ENCODE peak calls at places on chromosomes 4 and X, in four cellular contexts. Y, C, K and M are unnamed samples.

GRCh38 chr4:172707622-172708021 is 461.0 kb upstream of the GALNT7 start:
- DNase-seq in C (no peak), Y (no peak), K (no peak), M (no peak)

GRCh38 chrX:70079870-70080269 is 17.6 kb downstream of the OTUD6A start:
- DNase-seq in Y (no peak), K (no peak), C (no peak), M (no peak)

GRCh38 chr4:168666531-168666930 is 169.7 kb downstream of the PALLD start:
- DNase-seq in C (no peak), Y (no peak), K (no peak), M (no peak)

GRCh38 chrX:48617542-48618340 is 20.4 kb downstream of the WDR13 start:
- DNase-seq in Y (no peak), K (peak; percentile 41), C (no peak), M (no peak)

GRCh38 chrX:150256297-150256650 is 106.8 kb upstream of the MAMLD1 start:
- DNase-seq in Y (no peak), C (no peak), K (no peak), M (no peak)

GRCh38 chrX:9770319-9770718 is 4.7 kb upstream of the GPR143 start:
- DNase-seq in K (no peak), Y (no peak), C (no peak), M (no peak)

GRCh38 chrX:50432760-50433377 is 37.8 kb downstream of the DGKK start:
- DNase-seq in Y (peak; percentile 29), K (no peak), C (peak; percentile 93), M (no peak)

GRCh38 chr4:157572291-157572690 is 351.8 kb downstream of the GRIA2 start:
- DNase-seq in C (no peak), Y (no peak), K (no peak), M (no peak)

GRCh38 chrX:10514891-10515290 is 105.5 kb downstream of the MID1 start:
- DNase-seq in K (no peak), C (no peak), Y (no peak), M (no peak)

GRCh38 chr4:4502694-4503311 is 39.0 kb downstream of the STX18 start:
- DNase-seq in K (no peak), Y (no peak), C (no peak), M (no peak)

GRCh38 chr4:7691992-7692391 is 247.7 kb downstream of the AFAP1 start:
- DNase-seq in K (no peak), Y (no peak), C (no peak), M (no peak)

GRCh38 chr4:7693711-7694110 is 245.9 kb downstream of the AFAP1 start:
- DNase-seq in Y (no peak), C (no peak), K (no peak), M (no peak)

GRCh38 chr4:7692451-7693236 is 247.0 kb downstream of the AFAP1 start:
- DNase-seq in C (no peak), Y (no peak), K (no peak), M (no peak)

GRCh38 chr4:7693237-7693608 is 246.4 kb downstream of the AFAP1 start:
- DNase-seq in C (no peak), K (no peak), Y (no peak), M (no peak)

DNA sequence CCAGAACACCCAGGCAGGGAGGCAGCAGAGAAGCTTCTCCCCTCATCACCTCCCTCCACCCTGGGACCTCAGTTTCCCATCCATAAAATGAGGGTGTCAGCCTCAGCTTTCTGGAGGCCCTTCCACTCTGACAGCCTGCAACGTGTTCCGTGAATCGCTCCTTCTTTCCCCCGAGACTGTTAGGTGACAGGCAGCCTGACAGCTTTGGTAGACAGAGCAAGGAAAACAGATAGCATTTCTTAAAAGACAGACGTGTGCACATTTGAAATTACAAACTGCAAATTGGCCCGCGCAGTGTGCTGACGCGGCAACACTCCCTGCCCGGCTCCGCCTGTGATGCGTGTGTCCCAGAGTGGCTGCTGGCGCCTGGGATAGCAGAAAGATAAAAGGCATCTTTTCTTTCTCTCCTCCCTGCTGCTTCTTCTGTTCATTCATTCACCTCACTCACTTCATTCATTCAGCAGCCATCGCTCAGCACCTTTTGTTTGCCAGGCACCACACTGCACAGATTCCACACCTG is 245.3 kb downstream of the AFAP1 start:
- DNase-seq in Y (no peak), C (no peak), K (no peak), M (no peak)
- TF ChIP-seq MAFK in Y (no peak), C (peak; percentile 5), K (no peak), M (no peak)

GRCh38 chr4:121373841-121374240 is 7.0 kb downstream of the QRFPR start:
- DNase-seq in Y (no peak), C (no peak), K (no peak), M (no peak)

GRCh38 chr4:121376541-121376940 is 4.3 kb downstream of the QRFPR start:
- DNase-seq in K (no peak), Y (no peak), C (no peak), M (no peak)

GRCh38 chr4:121376097-121376496 is 4.7 kb downstream of the QRFPR start:
- DNase-seq in C (no peak), K (no peak), Y (no peak), M (no peak)

GRCh38 chr4:121377065-121377464 is 3.8 kb downstream of the QRFPR start:
- DNase-seq in Y (no peak), K (no peak), C (no peak), M (no peak)

DNA sequence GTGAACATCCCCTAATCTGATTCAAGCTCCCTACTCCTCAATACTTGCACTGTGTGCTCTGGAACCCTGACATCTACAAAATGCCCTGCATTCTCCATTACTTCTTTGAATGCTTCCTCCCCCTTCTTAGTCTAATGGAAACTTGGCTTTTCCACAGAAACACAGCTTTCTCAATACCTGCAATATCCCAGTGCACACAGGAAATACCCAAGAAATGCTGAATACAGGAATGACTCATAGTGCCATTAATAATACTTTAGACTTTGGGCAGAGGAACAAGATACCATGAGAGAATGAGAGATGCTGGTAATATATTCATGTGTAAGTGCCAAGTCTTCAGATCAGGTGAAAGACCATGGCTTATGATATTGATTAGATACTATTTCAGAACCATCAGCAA is 5.6 kb downstream of the QRFPR start:
- DNase-seq in Y (no peak), C (no peak), K (no peak), M (no peak)
- TF ChIP-seq RNF2 in Y (no peak), C (no peak), K (no peak), M (no peak)

DNA sequence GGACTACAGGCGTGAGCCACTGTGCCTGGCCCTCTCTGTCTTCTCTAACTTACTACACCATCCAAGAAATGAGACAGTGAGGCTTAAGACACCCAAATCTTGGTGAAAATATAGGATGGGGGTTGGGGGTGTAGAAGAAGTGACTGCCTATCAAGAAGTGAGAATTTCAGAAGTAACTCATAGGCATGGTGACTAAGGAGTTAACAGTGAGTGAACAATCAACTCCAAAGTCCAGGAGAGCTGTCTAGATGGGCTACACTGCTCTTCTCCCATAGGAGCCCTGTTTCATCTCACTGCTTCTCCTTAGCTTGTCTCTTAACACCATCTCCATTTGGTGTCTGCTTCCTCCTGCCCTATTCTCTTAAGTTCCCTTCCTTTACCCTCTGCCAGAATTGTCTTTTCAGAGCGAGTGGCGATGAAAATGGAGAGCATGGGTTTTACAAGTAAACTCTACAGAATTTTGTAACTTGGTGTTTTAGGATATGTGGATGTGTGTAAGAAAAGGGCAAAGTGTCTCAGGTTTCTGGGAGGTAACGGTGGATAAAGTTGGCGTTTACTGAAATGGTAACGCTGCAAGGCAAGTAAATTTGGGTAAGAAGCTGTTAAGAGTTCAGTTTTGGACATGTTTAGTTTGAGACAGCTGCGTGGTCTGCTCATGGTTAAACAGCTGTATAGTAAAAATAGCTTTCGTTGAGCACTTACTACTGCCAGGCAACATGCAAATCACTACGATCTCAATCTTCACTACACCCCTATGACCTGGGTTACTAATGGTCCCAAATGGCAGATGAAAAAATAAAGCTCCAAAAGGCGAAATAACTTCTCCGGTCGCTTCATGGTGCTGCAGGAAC is 22.5 kb downstream of the FABP2 start:
- DNase-seq in C (peak; percentile 54), K (peak; percentile 10), Y (no peak), M (peak; percentile 14)
- TF ChIP-seq MAFK in C (no peak), K (no peak), Y (no peak), M (no peak)

GRCh38 chr4:181202249-181202648 is 1041.0 kb upstream of the TENM3 start:
- DNase-seq in Y (no peak), K (no peak), C (peak; percentile 5), M (no peak)
- TF ChIP-seq RNF2 in Y (no peak), K (no peak), C (no peak), M (no peak)

GRCh38 chr4:32268949-32269348 is 1548.8 kb downstream of the PCDH7 start:
- DNase-seq in Y (no peak), C (no peak), K (no peak), M (no peak)
- TF ChIP-seq MAFK in Y (no peak), C (no peak), K (no peak), M (no peak)

DNA sequence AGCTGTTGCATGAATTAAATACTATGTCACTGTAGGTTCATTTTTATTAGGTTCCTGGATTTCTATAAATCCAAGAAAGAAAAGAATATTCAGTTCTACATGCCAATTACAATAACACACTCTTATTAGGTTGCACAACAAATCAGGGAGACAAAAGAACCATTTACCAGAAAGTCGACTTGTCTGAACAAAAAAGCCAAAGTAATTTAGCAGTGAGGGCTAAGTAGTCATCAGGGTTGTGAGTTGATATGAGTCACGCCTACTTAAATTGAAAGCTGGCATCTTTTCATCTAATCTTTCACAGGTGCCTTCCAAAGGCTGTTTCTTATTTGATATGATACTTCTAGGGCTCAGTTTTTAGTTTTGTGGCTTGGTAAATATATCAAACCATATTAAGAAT is 25.4 kb upstream of the GNRHR start:
- DNase-seq in C (no peak), Y (no peak), K (no peak), M (no peak)
- TF ChIP-seq RNF2 in C (no peak), Y (no peak), K (no peak), M (no peak)

DNA sequence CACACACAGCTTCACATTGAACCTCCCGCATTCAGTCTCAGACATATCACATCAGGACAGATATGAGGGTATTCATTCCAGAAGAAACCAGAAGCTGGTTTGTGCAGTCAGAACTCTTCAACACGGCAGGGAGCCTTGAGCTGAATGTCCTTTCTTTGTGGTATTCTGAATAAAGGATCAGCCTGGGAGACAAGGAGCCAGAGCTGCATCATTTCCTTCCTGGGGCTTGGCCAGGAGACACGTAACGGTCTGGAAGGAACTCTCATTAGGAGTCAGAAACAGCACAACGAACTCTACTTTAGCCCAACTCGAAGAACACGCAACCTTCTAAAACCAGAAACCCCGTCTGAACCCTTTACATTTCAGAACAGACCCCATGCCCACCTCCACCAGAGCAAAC is 46.4 kb downstream of the KDR start:
- DNase-seq in K (no peak), C (no peak), Y (no peak), M (no peak)
- TF ChIP-seq MAFK in K (no peak), C (no peak), Y (no peak), M (no peak)

GRCh38 chr4:78618426-78618825 is 66.9 kb downstream of the ANXA3 start:
- DNase-seq in C (no peak), Y (no peak), K (no peak), M (no peak)
- TF ChIP-seq RNF2 in C (no peak), Y (no peak), K (no peak), M (no peak)

DNA sequence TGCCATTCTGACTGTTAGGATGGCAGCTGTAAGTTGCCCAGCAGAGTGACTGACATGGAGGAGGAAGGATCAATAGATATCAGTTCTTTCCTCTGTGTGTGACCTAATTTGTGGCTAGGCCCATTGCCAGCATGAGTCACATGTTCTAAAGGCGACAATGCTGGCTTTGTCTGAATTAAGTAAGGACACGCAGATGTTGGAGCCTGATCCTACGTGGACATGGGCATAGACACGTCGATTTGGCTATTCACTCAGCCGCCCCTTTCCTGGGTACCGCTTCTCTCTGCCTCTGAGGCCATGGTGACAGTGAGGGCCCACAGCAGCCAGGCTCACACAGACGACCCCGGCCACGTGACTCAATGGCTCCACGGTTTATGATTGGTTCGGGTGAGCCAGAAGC is 16.3 kb downstream of the PROM1 start:
- DNase-seq in Y (no peak), K (no peak), C (peak; percentile 52), M (no peak)
- TF ChIP-seq MAFK in Y (no peak), K (no peak), C (no peak), M (no peak)